ENCODE peak calls at places on chromosomes 4 and X, in seven cellular contexts. Z is lower leg skin; J is CD4-positive, alpha-beta T cell; V is hypothalamus; U is smooth muscle cell of the brain vasculature; P is GM04504; I is activated naive CD8-positive, alpha-beta T cell treated with anti-CD3 and anti-CD28 coated beads, Interleukin-2, amount 50 U/mL, for 24 hours. T is an unnamed sample.

GRCh38 chr4:22500831-22501714 is 14.8 kb downstream of the ADGRA3 start:
- DNase-seq in Z (no peak), J (no peak), V (no peak), U (no peak), P (no peak), I (peak; percentile 29), T (peak; percentile 29)

GRCh38 chrX:57366430-57366829 is 79.9 kb downstream of the FAAH2 start:
- DNase-seq in Z (no peak), J (no peak), V (no peak), U (no peak), P (no peak), I (no peak), T (no peak)

GRCh38 chr4:155548173-155548572 is 118.5 kb upstream of the GUCY1A1 start:
- DNase-seq in Z (no peak), J (no peak), V (no peak), U (no peak), P (no peak), I (no peak), T (peak; percentile 13)

GRCh38 chr4:173014113-173014558 is 154.5 kb upstream of the GALNT7 start:
- DNase-seq in Z (no peak), J (no peak), V (no peak), U (peak; percentile 80), P (no peak), I (no peak), T (peak; percentile 18)

GRCh38 chrX:78652971-78653822 is 5.9 kb downstream of the RTL3 start:
- DNase-seq in Z (no peak), J (no peak), V (no peak), U (peak; percentile 46), P (no peak), I (no peak), T (peak; percentile 37)

GRCh38 chr4:138255917-138256597 is 13.9 kb upstream of the SLC7A11 start:
- DNase-seq in Z (no peak), J (no peak), V (no peak), U (no peak), P (no peak), I (no peak), T (no peak)

GRCh38 chr4:46425775-46426400 is 36.0 kb upstream of the GABRA2 start:
- DNase-seq in Z (no peak), J (no peak), V (no peak), U (no peak), P (no peak), I (no peak), T (no peak)

GRCh38 chrX:69024287-69024686 is 141.0 kb downstream of the PJA1 start:
- DNase-seq in Z (no peak), J (no peak), V (no peak), U (no peak), P (no peak), I (no peak), T (no peak)

GRCh38 chrX:40085086-40085551 is 12.6 kb downstream of the BCOR start:
- DNase-seq in Z (no peak), J (no peak), V (no peak), U (no peak), P (peak; percentile 48), I (no peak), T (peak; percentile 59)

GRCh38 chr4:65508169-65508568 is 162.1 kb downstream of the EPHA5 start:
- DNase-seq in Z (no peak), J (no peak), V (no peak), U (no peak), P (peak; percentile 17), I (no peak), T (no peak)

GRCh38 chr4:26891867-26892266 is 31.2 kb downstream of the STIM2 start:
- DNase-seq in Z (no peak), J (no peak), V (no peak), U (no peak), P (no peak), I (no peak), T (no peak)

GRCh38 chr4:98745372-98745771 is 87.0 kb upstream of the TSPAN5 start:
- DNase-seq in Z (no peak), J (no peak), V (no peak), U (no peak), P (no peak), I (no peak), T (peak; percentile 35)

GRCh38 chr4:42515156-42515884 is 118.0 kb downstream of the SHISA3 start:
- DNase-seq in Z (no peak), J (no peak), V (no peak), U (no peak), P (peak; percentile 3), I (no peak), T (peak; percentile 19)

T was measured in GM03348.